ENCODE peak calls at places on chromosomes 12 and 14, in seven cellular contexts. D, T, S, B, G, L and Z are unnamed samples.

GRCh38 chr14:104965561-104966231 is 12.5 kb downstream of the AHNAK2 start:
- DNase-seq in S (no peak), T (no peak), L (no peak), D (peak), B (peak), G (no peak), Z (no peak)

GRCh38 chr14:40188006-40188405 is 755.8 kb upstream of the FBXO33 start:
- DNase-seq in L (no peak), B (no peak), S (no peak), T (no peak), G (no peak), D (no peak), Z (no peak)

GRCh38 chr12:65606008-65606766 is 218.1 kb upstream of the HMGA2 start:
- DNase-seq in S (no peak), G (peak), D (no peak), B (no peak), L (no peak), T (no peak), Z (no peak)

GRCh38 chr12:111170559-111170958 is 198.3 kb downstream of the PHETA1 start:
- DNase-seq in G (no peak), B (no peak), S (no peak), L (no peak), T (no peak), D (no peak), Z (no peak)

GRCh38 chr14:85587152-85587697 is 57.3 kb downstream of the FLRT2 start:
- DNase-seq in T (no peak), S (no peak), L (no peak), D (no peak), B (no peak), G (no peak), Z (no peak)

GRCh38 chr12:81077686-81078441 is at the start of gene ACSS3:
- DNase-seq in D (no peak), G (no peak), B (peak), S (peak), L (peak), T (peak), Z (no peak)

GRCh38 chr12:48022676-48023385 is 18.6 kb upstream of the COL2A1 start:
- DNase-seq in D (no peak), G (no peak), B (no peak), L (no peak), T (no peak), S (peak), Z (no peak)

GRCh38 chr12:47249082-47249481 is 169.3 kb upstream of the AMIGO2 start:
- DNase-seq in L (no peak), G (peak), T (no peak), B (no peak), S (no peak), D (no peak), Z (no peak)

GRCh38 chr12:105402366-105402765 is 71.9 kb downstream of the C12orf75 start:
- DNase-seq in G (no peak), T (no peak), D (no peak), L (no peak), S (no peak), B (no peak), Z (no peak)

GRCh38 chr14:20143911-20144310 is 5.3 kb downstream of the OR4N5 start:
- DNase-seq in D (no peak), T (no peak), B (no peak), L (no peak), G (no peak), S (no peak), Z (no peak)

GRCh38 chr14:38951451-38951850 is 151.6 kb downstream of the SEC23A start:
- DNase-seq in T (no peak), B (no peak), L (no peak), G (no peak), D (no peak), S (no peak), Z (no peak)

GRCh38 chr12:18171571-18171970 is 81.6 kb upstream of the RERGL start:
- DNase-seq in L (no peak), T (no peak), S (no peak), B (no peak), G (no peak), D (no peak), Z (no peak)

GRCh38 chr14:98120831-98121464 is 1151.0 kb downstream of the BCL11B start:
- DNase-seq in S (no peak), G (no peak), D (no peak), T (no peak), L (no peak), B (no peak), Z (no peak)

GRCh38 chr12:50633950-50634349 is 129.2 kb downstream of the DIP2B start:
- DNase-seq in S (no peak), L (no peak), D (no peak), T (no peak), G (no peak), B (no peak), Z (no peak)

GRCh38 chr12:9701380-9702154 is 31.3 kb downstream of the CLECL1 start:
- DNase-seq in L (no peak), T (no peak), B (no peak), G (no peak), S (no peak), D (no peak), Z (no peak)

GRCh38 chr14:100530270-100531072 is 56.7 kb downstream of the BEGAIN start:
- DNase-seq in D (peak), T (no peak), S (no peak), B (peak), G (peak), L (peak), Z (no peak)

GRCh38 chr12:116432321-116432750 is 126.8 kb upstream of the MAP1LC3B2 start:
- DNase-seq in B (no peak), T (no peak), D (no peak), L (peak), G (no peak), S (no peak), Z (no peak)

GRCh38 chr12:50776749-50777728 is 13.1 kb downstream of the ATF1 start:
- DNase-seq in D (no peak), G (no peak), L (no peak), S (no peak), B (no peak), T (no peak), Z (no peak)

GRCh38 chr12:56299308-56299852 is 750 bp downstream of the CS start:
- DNase-seq in T (no peak), L (no peak), B (no peak), G (peak), S (no peak), D (no peak), Z (no peak)

GRCh38 chr12:34606749-34607519 is 584.6 kb downstream of the ALG10 start:
- DNase-seq in D (peak), B (peak), S (no peak), T (peak), G (no peak), L (no peak), Z (no peak)

GRCh38 chr12:32183646-32184045 is 77.0 kb downstream of the BICD1 start:
- DNase-seq in D (no peak), L (no peak), T (no peak), S (no peak), G (no peak), B (no peak), Z (no peak)

GRCh38 chr12:130988261-130989175 is 34.8 kb downstream of the ADGRD1 start:
- DNase-seq in L (peak), T (no peak), G (no peak), S (no peak), D (no peak), B (no peak), Z (no peak)

GRCh38 chr12:109566424-109566823 is 6.9 kb downstream of the MMAB start:
- DNase-seq in T (no peak), D (no peak), B (no peak), G (no peak), L (no peak), S (no peak), Z (no peak)

GRCh38 chr12:76422154-76422877 is 74.1 kb upstream of the BBS10 start:
- DNase-seq in S (no peak), G (no peak), B (no peak), T (no peak), D (no peak), L (no peak), Z (peak)

GRCh38 chr12:1845010-1845409 is 24.6 kb downstream of the LRTM2 start:
- DNase-seq in T (no peak), L (peak), S (no peak), D (no peak), B (no peak), G (no peak), Z (no peak)

GRCh38 chr12:8890313-8891084 is 23.8 kb upstream of the PHC1 start:
- DNase-seq in G (peak), T (no peak), L (no peak), S (peak), D (no peak), B (peak), Z (peak)

GRCh38 chr12:71662861-71663560 is 637 bp downstream of the ZFC3H1 start:
- DNase-seq in L (peak), G (peak), B (peak), T (peak), S (peak), D (peak), Z (no peak)

GRCh38 chr14:73800970-73801515 is 50.6 kb upstream of the PTGR2 start:
- DNase-seq in B (no peak), T (no peak), S (no peak), L (no peak), D (peak), G (no peak), Z (no peak)

GRCh38 chr12:122395319-122395718 is 27.1 kb downstream of the CLIP1 start:
- DNase-seq in S (no peak), G (no peak), D (no peak), B (no peak), T (no peak), L (no peak), Z (no peak)

GRCh38 chr12:70449074-70449757 is 83.1 kb downstream of the KCNMB4 start:
- DNase-seq in T (no peak), L (no peak), S (no peak), G (no peak), D (no peak), B (no peak), Z (no peak)

GRCh38 chr12:69059465-69060457 is 126.8 kb upstream of the CPM start:
- DNase-seq in D (no peak), B (no peak), S (no peak), L (no peak), T (no peak), G (no peak), Z (no peak)

GRCh38 chr12:93767524-93767863 is 90.3 kb downstream of the CRADD start:
- DNase-seq in B (no peak), S (no peak), D (no peak), L (no peak), G (no peak), T (no peak), Z (no peak)

GRCh38 chr12:131827961-131828534 is at the start of gene MMP17:
- DNase-seq in G (peak), L (peak), T (no peak), D (peak), B (no peak), S (no peak), Z (no peak)

GRCh38 chr12:46650688-46651087 is 175.1 kb downstream of the SLC38A4 start:
- DNase-seq in L (no peak), D (no peak), T (no peak), B (no peak), G (no peak), S (no peak), Z (no peak)

GRCh38 chr14:71918955-71919354 is 13.3 kb upstream of the RGS6 start:
- DNase-seq in L (no peak), B (no peak), S (no peak), T (no peak), G (no peak), D (no peak), Z (peak)

GRCh38 chr12:101013993-101014392 is 196.0 kb downstream of the SLC5A8 start:
- DNase-seq in D (no peak), G (no peak), T (no peak), L (no peak), B (no peak), S (no peak), Z (no peak)
- H3K27ac ChIP-seq in D (no peak), G (no peak), T (no peak), L (no peak), B (no peak), S (no peak), Z (no peak)

DNA sequence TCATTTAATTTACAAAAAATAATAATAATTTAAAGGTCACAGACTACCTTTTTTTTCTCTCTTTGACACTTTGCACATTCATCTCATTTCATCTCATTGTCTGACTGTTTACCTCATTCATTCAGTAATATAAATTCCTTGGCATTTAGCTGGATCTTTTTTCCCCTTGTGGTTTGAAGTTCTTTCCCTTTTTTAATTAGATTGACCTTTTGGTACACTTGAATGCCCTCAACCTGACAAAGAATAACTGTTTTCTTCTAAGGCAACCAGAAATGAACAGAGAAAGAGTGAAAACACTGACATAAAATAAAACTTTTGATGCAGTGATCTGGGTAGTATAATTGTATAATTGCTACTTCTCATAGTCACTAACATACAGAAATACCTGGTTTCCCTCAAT is 774.9 kb upstream of the NOVA1 start:
- DNase-seq in T (no peak), L (no peak), D (no peak), B (no peak), S (no peak), G (no peak), Z (no peak)
- TF ChIP-seq POLR2AphosphoS5 in T (no peak), L (no peak), D (no peak), B (no peak), S (no peak), G (no peak), Z (no peak)

GRCh38 chr12:26022043-26022442 is 63.6 kb downstream of the RASSF8 start:
- DNase-seq in T (no peak), D (no peak), S (no peak), L (no peak), G (no peak), B (no peak), Z (no peak)

GRCh38 chr12:26021534-26021933 is 63.1 kb downstream of the RASSF8 start:
- DNase-seq in L (no peak), D (no peak), G (no peak), B (no peak), S (no peak), T (no peak), Z (no peak)

GRCh38 chr12:26014085-26014484 is 55.6 kb downstream of the RASSF8 start:
- DNase-seq in B (no peak), D (no peak), L (no peak), G (no peak), T (no peak), S (no peak), Z (no peak)

GRCh38 chr12:26017484-26018211 is 59.2 kb downstream of the RASSF8 start:
- DNase-seq in D (no peak), B (no peak), L (peak), G (peak), T (no peak), S (no peak), Z (no peak)

DNA sequence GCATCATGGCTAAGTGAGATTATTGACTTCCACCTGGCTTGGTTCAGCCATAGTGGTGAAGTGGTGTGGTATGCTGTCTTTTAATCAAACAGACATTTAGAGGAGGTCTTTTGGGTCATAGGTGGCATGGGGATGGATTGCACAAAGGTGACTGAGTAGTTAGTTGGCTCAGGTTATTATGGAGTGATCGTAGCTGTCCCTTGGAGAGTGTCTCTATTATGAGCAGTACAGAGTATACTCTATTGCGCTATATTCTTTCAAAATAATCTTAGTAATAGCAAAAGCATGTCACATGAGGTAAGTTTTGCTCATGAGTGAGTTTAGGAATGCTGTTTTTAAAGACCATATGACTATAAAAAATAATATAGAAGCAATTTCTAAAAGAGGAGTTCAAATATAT is 60.4 kb downstream of the RASSF8 start:
- DNase-seq in T (no peak), B (no peak), S (no peak), D (no peak), G (no peak), L (no peak), Z (no peak)
- H3K27ac ChIP-seq in T (no peak), B (no peak), S (no peak), D (no peak), G (no peak), L (no peak), Z (no peak)

DNA sequence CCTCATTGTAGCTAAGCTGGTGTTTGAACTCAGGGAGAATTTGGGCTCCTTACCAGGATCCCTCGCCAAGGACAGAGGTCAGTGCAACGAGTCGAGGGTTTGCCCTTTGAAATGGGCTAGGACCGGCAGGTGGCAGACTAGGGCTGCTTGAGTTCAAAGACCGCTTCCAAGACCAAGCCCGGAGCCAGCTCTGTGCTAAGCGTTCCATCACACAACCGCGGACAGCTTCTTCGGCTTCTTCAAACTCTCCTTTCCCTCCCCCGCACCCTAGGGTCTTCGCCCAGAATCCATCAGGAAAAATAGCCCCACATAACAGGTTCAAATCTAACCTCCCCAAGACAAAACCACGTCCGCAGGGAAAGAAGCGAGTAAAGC is 709 bp upstream of the FLVCR2 start:
- DNase-seq in L (peak), B (peak), S (peak), G (peak), D (peak), T (peak), Z (no peak)
- TF ChIP-seq POLR2AphosphoS5 in L (peak), B (no peak), S (no peak), G (no peak), D (no peak), T (peak), Z (no peak)

GRCh38 chr14:90040411-90040810 is 21.4 kb upstream of the KCNK13 start:
- DNase-seq in D (no peak), S (no peak), T (no peak), B (no peak), L (no peak), G (no peak), Z (no peak)

GRCh38 chr14:90039253-90040010 is 22.4 kb upstream of the KCNK13 start:
- DNase-seq in S (no peak), T (no peak), L (no peak), D (no peak), G (no peak), B (no peak), Z (no peak)

GRCh38 chr14:90045608-90046007 is 16.2 kb upstream of the KCNK13 start:
- DNase-seq in S (no peak), D (no peak), T (no peak), B (no peak), L (no peak), G (no peak), Z (no peak)

GRCh38 chr14:90042587-90043252 is 19.1 kb upstream of the KCNK13 start:
- DNase-seq in D (no peak), S (no peak), L (no peak), G (no peak), T (no peak), B (no peak), Z (no peak)
- H3K27ac ChIP-seq in D (no peak), S (no peak), L (no peak), G (no peak), T (no peak), B (no peak), Z (no peak)